ENCODE peak calls at places on chromosomes 7 and 10, in four cellular contexts. P is SK-N-SH, W is astrocyte of the spinal cord, Y is endothelial cell. L is an unnamed sample.

GRCh38 chr7:112296416-112296815 is 89.9 kb downstream of the ZNF277 start:
- DNase-seq in P (no peak), W (peak; percentile 10), Y (no peak), L (no peak)

GRCh38 chr7:57182031-57182430 is 49.8 kb upstream of the ZNF479 start:
- DNase-seq in Y (no peak), P (no peak), W (no peak), L (no peak)

GRCh38 chr7:35550831-35551230 is 144.1 kb downstream of the HERPUD2 start:
- DNase-seq in P (no peak), W (no peak), Y (no peak), L (no peak)

GRCh38 chr10:35950221-35950620 is 308.1 kb upstream of the FZD8 start:
- DNase-seq in W (no peak), Y (no peak), P (no peak), L (no peak)

GRCh38 chr7:84637568-84638338 is 443.2 kb upstream of the SEMA3A start:
- DNase-seq in Y (no peak), W (peak; percentile 86), P (no peak), L (no peak)

GRCh38 chr10:71136036-71136690 is 76.2 kb upstream of the UNC5B start:
- DNase-seq in W (no peak), Y (no peak), P (no peak), L (no peak)

GRCh38 chr7:89680161-89680560 is 474.1 kb upstream of the STEAP1 start:
- DNase-seq in Y (no peak), P (no peak), W (no peak), L (no peak)

GRCh38 chr7:97639036-97639435 is 92.8 kb upstream of the TAC1 start:
- DNase-seq in W (no peak), P (no peak), Y (no peak), L (no peak)

GRCh38 chr7:15158141-15158810 is 255.7 kb upstream of the DGKB start:
- DNase-seq in P (no peak), Y (no peak), W (no peak), L (no peak)

GRCh38 chr7:127667017-127667670 is 15.2 kb downstream of the SND1 start:
- DNase-seq in P (no peak), Y (no peak), W (peak; percentile 60), L (no peak)

GRCh38 chr10:28087675-28088351 is 88.9 kb upstream of the ODAD2 start:
- DNase-seq in W (peak; percentile 76), Y (no peak), P (no peak), L (no peak)

GRCh38 chr7:33716581-33717477 is 188.5 kb upstream of the BMPER start:
- DNase-seq in P (no peak), W (peak; percentile 65), Y (no peak), L (no peak)

GRCh38 chr10:130662775-130663174 is 526.6 kb downstream of the GLRX3 start:
- DNase-seq in Y (no peak), W (no peak), P (no peak), L (no peak)

GRCh38 chr10:83301732-83302131 is 837.6 kb upstream of the GHITM start:
- DNase-seq in P (no peak), Y (no peak), W (no peak), L (no peak)

GRCh38 chr7:101172005-101172853 is 6.9 kb upstream of the VGF start:
- DNase-seq in W (no peak), Y (no peak), P (peak; percentile 36), L (no peak)

GRCh38 chr7:79787623-79788022 is 334.2 kb upstream of the MAGI2 start:
- DNase-seq in Y (no peak), P (no peak), W (peak; percentile 29), L (no peak)

GRCh38 chr10:125299476-125299875 is 139.1 kb upstream of the CTBP2 start:
- DNase-seq in P (no peak), Y (no peak), W (no peak), L (no peak)

DNA sequence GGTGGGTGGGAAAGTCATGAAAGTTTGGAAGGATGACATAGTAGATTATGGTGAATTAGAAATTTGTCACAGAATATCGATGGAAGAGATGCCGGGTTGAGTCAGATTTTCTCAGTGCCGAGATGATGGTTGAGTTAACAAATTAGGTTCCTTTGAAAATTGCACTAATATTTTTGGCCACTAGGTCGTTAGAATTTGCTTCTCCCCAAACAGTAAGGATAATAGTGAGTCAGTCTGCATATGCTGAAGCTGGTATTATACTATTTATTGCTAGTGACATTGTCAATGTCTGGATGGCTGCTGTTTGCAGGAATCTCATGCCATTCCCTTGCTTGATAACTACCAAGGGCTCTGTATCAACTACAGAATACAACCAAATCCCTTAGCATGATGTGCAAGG is 37.7 kb upstream of the MINDY3 start:
- DNase-seq in P (peak; percentile 12), W (peak; percentile 5), Y (no peak), L (no peak)
- TF ChIP-seq CTCF in P (peak; percentile 52), W (peak; percentile 27), Y (peak; percentile 83), L (no peak)

GRCh38 chr7:90749774-90750173 is 153.7 kb downstream of the CDK14 start:
- DNase-seq in Y (no peak), W (no peak), P (peak; percentile 52), L (no peak)
- TF ChIP-seq CTCF in Y (no peak), W (peak; percentile 34), P (peak; percentile 26), L (peak; percentile 41)

GRCh38 chr7:3399858-3400257 is 98.8 kb downstream of the SDK1 start:
- DNase-seq in P (no peak), Y (peak; percentile 58), W (no peak), L (no peak)
- TF ChIP-seq CTCF in P (peak; percentile 36), Y (peak; percentile 40), W (peak; percentile 37), L (no peak)

DNA sequence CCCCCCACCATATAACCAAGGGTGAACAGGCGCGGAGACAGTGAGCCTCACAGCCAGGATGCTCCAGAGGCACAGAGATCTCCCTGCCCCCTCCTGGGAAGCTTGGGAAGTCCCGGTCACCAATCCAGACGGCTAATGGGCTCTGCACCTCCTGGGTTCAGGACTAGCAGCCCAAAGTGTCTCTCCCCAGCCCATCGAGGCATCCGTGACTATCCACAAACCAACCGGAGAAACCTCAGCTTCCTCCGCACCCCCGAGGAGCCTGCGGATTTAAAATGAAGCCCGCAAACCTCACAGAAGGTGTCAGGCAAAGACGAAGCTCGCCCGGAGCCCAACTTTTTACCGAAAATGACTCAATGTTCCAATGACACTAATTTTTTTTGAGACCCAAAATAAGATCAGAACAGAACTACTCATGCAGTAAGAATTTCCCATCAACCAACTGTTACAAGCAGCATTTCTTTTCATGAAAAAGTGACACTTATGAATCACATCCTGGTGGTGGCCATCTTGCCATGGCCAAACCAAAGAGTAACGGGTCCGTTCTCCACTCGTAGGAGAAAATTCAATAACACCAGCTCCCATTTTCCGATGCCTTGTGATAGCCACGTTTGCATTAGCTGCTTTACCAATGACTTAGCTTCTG is 6.0 kb downstream of the PDGFA start:
- DNase-seq in Y (no peak), W (peak; percentile 61), P (no peak), L (no peak)
- TF ChIP-seq CTCF in Y (no peak), W (peak; percentile 14), P (no peak), L (no peak)

DNA sequence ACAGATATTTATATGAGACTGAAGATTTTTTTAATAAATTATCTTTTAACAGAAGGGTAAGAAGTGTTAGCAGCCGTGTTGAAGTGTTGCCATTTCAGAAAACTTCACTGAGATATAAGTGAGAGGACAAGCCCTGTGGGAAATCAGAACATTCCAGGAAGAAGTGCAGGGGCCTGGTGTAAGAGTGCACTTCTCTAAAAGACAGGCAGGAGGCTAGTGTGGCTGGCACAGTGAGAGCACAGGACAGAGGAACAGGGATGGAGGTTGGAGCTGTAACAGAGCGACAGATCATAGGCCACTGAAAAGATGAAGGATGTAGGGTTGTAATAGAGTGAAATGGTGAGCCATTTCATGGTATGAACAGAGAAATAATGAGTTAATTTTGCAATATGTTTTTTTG is 608.9 kb downstream of the SORCS1 start:
- DNase-seq in P (no peak), Y (no peak), W (no peak), L (no peak)
- TF ChIP-seq CTCF in P (no peak), Y (no peak), W (peak; percentile 14), L (no peak)

DNA sequence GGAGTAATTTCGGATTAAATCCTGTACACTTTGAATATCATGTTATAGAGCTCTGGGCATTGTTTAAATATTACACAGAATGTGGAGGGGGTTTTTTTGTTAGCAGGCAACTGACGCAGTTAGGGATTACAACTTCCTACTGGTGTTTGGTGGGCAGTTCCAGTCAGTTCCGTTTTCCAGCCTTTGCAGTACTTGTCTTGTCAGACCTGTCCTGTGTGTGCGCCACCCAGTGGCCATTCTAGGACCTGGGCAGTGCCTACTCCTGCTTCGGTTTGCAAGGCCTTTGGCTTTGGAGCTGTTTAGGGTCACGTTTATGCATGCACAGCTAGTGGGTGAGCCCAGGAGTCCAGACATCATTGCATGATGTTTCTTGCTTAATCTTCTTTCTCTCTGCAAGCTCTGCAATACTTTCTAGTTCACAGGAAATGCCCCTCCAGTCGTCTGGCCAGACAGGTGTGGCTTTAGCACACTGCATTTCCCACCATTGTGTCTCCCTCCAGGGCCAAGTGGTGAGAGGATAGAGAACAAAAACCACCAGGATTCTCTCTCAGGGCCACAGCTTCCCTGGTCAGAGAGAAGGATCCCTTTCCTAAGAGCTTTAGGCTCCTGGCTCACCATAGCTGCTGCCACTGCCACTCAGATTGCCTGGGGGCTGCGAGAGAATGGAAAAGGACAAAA is 96.5 kb upstream of the TARP start:
- DNase-seq in P (peak; percentile 74), W (peak; percentile 82), Y (peak; percentile 87), L (peak; percentile 63)
- TF ChIP-seq CTCF in P (peak; percentile 98), W (peak; percentile 98), Y (peak; percentile 75), L (peak; percentile 95)

GRCh38 chr10:67875340-67876238 is 8.9 kb upstream of the SIRT1 start:
- DNase-seq in Y (no peak), W (no peak), P (no peak), L (no peak)
- TF ChIP-seq CTCF in Y (no peak), W (no peak), P (no peak), L (no peak)

GRCh38 chr10:67306588-67307205 is 380.9 kb downstream of the LRRTM3 start:
- DNase-seq in W (peak; percentile 16), Y (no peak), P (peak; percentile 36), L (peak; percentile 15)
- TF ChIP-seq CTCF in W (peak; percentile 44), Y (peak; percentile 67), P (peak; percentile 68), L (peak; percentile 39)

GRCh38 chr7:12692035-12692434 is 4.6 kb downstream of the ARL4A start:
- DNase-seq in P (no peak), Y (no peak), W (no peak), L (no peak)
- TF ChIP-seq CTCF in P (no peak), Y (no peak), W (no peak), L (no peak)

GRCh38 chr7:18361756-18362155 is 133.8 kb upstream of the HDAC9 start:
- DNase-seq in Y (no peak), P (no peak), W (peak; percentile 20), L (no peak)
- TF ChIP-seq CTCF in Y (no peak), P (no peak), W (no peak), L (no peak)

L was measured in GM10248.